ENCODE peak calls at places on chromosomes 1 and 21, in nine cellular contexts. D, R, B, V, U, I, L, G and T are unnamed samples.
A peak's percentile ranks its signal among the peaks of the same experiment; 100 is the strongest.

GRCh38 chr1:109677459-109677858 is 9.6 kb downstream of the GSTM2 start:
- DNase-seq in B (no peak), V (no peak), I (no peak), D (no peak), U (no peak), R (no peak), L (no peak), G (no peak), T (no peak)

GRCh38 chr1:100360790-100361232 is 8.5 kb downstream of the CDC14A start:
- DNase-seq in L (no peak), B (no peak), D (no peak), R (no peak), U (no peak), G (no peak), V (no peak), I (no peak), T (peak; percentile 31)

GRCh38 chr1:87424541-87424940 is 95.9 kb downstream of the LMO4 start:
- DNase-seq in G (no peak), V (no peak), D (no peak), B (no peak), L (no peak), R (no peak), U (no peak), I (no peak), T (no peak)

GRCh38 chr21:46157987-46158451 is 2.6 kb upstream of the FTCD start:
- DNase-seq in G (no peak), I (no peak), U (peak; percentile 4), V (no peak), D (no peak), R (no peak), B (no peak), L (no peak), T (no peak)

GRCh38 chr1:75171876-75172275 is 37.7 kb downstream of the LHX8 start:
- DNase-seq in D (no peak), L (no peak), I (no peak), U (no peak), V (no peak), R (no peak), B (no peak), G (no peak), T (no peak)

GRCh38 chr1:44237721-44238457 is 24.6 kb downstream of the DMAP1 start:
- DNase-seq in V (no peak), G (peak; percentile 45), I (no peak), L (peak; percentile 11), D (no peak), R (no peak), B (no peak), U (peak; percentile 89), T (peak; percentile 18)

GRCh38 chr1:50251592-50252165 is 143.0 kb downstream of the ELAVL4 start:
- DNase-seq in I (no peak), U (no peak), G (peak; percentile 81), R (no peak), V (no peak), B (no peak), D (no peak), L (no peak), T (no peak)

GRCh38 chr1:22874785-22875184 is 97.9 kb downstream of the LACTBL1 start:
- DNase-seq in G (no peak), D (no peak), U (no peak), I (no peak), R (no peak), B (no peak), V (no peak), L (no peak), T (no peak)

GRCh38 chr1:111725192-111725591 is 14.0 kb downstream of the INKA2 start:
- DNase-seq in I (no peak), G (no peak), B (no peak), R (no peak), U (no peak), D (no peak), V (no peak), L (no peak), T (no peak)

GRCh38 chr1:169288011-169288414 is 79.6 kb downstream of the NME7 start:
- DNase-seq in B (no peak), I (no peak), V (no peak), R (no peak), U (no peak), L (no peak), G (no peak), D (no peak), T (no peak)

GRCh38 chr1:167428418-167428817 is 89.9 kb downstream of the CD247 start:
- DNase-seq in D (no peak), U (no peak), L (no peak), I (no peak), V (no peak), G (no peak), R (no peak), B (no peak), T (peak; percentile 17)

GRCh38 chr1:224114787-224115175 is 870 bp downstream of the FBXO28 start:
- DNase-seq in I (no peak), V (no peak), D (no peak), L (no peak), B (no peak), U (no peak), R (no peak), G (no peak), T (peak; percentile 3)

GRCh38 chr1:111267801-111268508 is 22.7 kb upstream of the CHIA start:
- DNase-seq in L (no peak), V (no peak), B (no peak), D (no peak), U (no peak), G (no peak), I (no peak), R (no peak), T (no peak)

GRCh38 chr1:16351994-16352841 is at the start of gene FBXO42:
- DNase-seq in B (peak; percentile 80), U (peak; percentile 92), G (peak; percentile 93), R (peak; percentile 86), V (peak; percentile 92), D (peak; percentile 93), I (peak; percentile 48), L (peak; percentile 86), T (peak; percentile 86)

GRCh38 chr1:200919386-200919785 is 24.7 kb downstream of the INAVA start:
- DNase-seq in D (no peak), L (no peak), U (no peak), V (no peak), R (no peak), B (no peak), I (no peak), G (no peak), T (no peak)

GRCh38 chr1:104476126-104476525 is 726.4 kb downstream of the AMY1C start:
- DNase-seq in R (no peak), I (no peak), B (no peak), V (no peak), L (no peak), G (no peak), D (no peak), U (no peak), T (no peak)

GRCh38 chr1:221419513-221420088 is 322.3 kb downstream of the DUSP10 start:
- DNase-seq in R (no peak), V (no peak), G (no peak), B (no peak), D (no peak), U (no peak), I (no peak), L (no peak), T (peak; percentile 96)

GRCh38 chr1:13775446-13775845 is 75.5 kb downstream of the PRDM2 start:
- DNase-seq in R (no peak), L (no peak), U (no peak), V (no peak), I (no peak), B (no peak), G (no peak), D (no peak), T (no peak)

GRCh38 chr1:109490029-109490933 is 3.6 kb upstream of the CYB561D1 start:
- DNase-seq in V (peak; percentile 61), G (peak; percentile 68), U (peak; percentile 82), I (no peak), L (peak; percentile 66), D (peak; percentile 43), R (peak; percentile 56), B (peak; percentile 54), T (peak; percentile 65)

GRCh38 chr1:242754061-242754648 is 229.7 kb upstream of the PLD5 start:
- DNase-seq in D (no peak), U (no peak), B (no peak), G (no peak), R (no peak), I (no peak), L (no peak), V (no peak), T (no peak)

GRCh38 chr1:197526736-197527371 is 248.4 kb downstream of the DENND1B start:
- DNase-seq in V (no peak), R (no peak), I (no peak), B (no peak), U (no peak), D (no peak), G (peak; percentile 61), L (no peak), T (peak; percentile 8)

GRCh38 chr21:32410291-32410690 is 2.2 kb upstream of the EVA1C start:
- DNase-seq in U (no peak), V (no peak), L (no peak), R (no peak), B (no peak), I (no peak), D (no peak), G (no peak), T (no peak)

GRCh38 chr1:941588-942383 is 17.3 kb downstream of the NOC2L start:
- DNase-seq in U (peak; percentile 73), D (no peak), L (no peak), B (no peak), G (no peak), R (no peak), I (no peak), V (no peak), T (peak; percentile 90)

GRCh38 chr21:41361786-41362604 is at the start of gene MX2:
- DNase-seq in V (peak; percentile 53), D (peak; percentile 74), G (peak; percentile 35), B (peak; percentile 57), R (peak; percentile 80), L (peak; percentile 60), I (no peak), U (peak; percentile 71), T (peak; percentile 83)

GRCh38 chr1:231592809-231593208 is 33.8 kb upstream of the DISC1 start:
- DNase-seq in R (no peak), B (no peak), I (no peak), L (no peak), U (no peak), V (no peak), G (no peak), D (no peak), T (no peak)

GRCh38 chr1:171488190-171488929 is 3.0 kb downstream of the PRRC2C start:
- DNase-seq in G (no peak), U (no peak), B (no peak), V (no peak), D (no peak), L (no peak), R (no peak), I (no peak), T (no peak)

GRCh38 chr1:76501136-76501535 is 366.1 kb upstream of the ST6GALNAC5 start:
- DNase-seq in U (no peak), G (no peak), R (no peak), B (no peak), L (no peak), V (no peak), I (no peak), D (no peak), T (no peak)

GRCh38 chr21:44618504-44618903 is 6.6 kb downstream of the KRTAP10-8 start:
- DNase-seq in U (peak; percentile 22), R (no peak), D (no peak), V (no peak), I (no peak), L (no peak), G (peak; percentile 5), B (no peak), T (peak; percentile 2)

GRCh38 chr1:58551741-58552140 is 5.2 kb upstream of the OMA1 start:
- DNase-seq in B (no peak), V (no peak), U (no peak), L (no peak), R (no peak), D (no peak), G (no peak), I (no peak), T (no peak)

GRCh38 chr21:44018813-44019567 is 6.9 kb downstream of the TRAPPC10 start:
- DNase-seq in I (no peak), G (no peak), L (no peak), D (no peak), V (no peak), U (no peak), R (no peak), B (no peak), T (no peak)

GRCh38 chr1:228743405-228743804 is 8.1 kb downstream of the RHOU start:
- DNase-seq in G (no peak), V (no peak), L (no peak), U (no peak), I (no peak), D (no peak), R (no peak), B (no peak), T (no peak)